ENCODE peak calls at places on chromosomes 11 and 22, in nine cellular contexts. One of them, this sample, is unnamed.

GRCh38 chr22:45318168-45318557 is 8.4 kb downstream of the FAM118A start:
- DNase-seq in fibroblast of lung: peak; percentile 93
- DNase-seq in DND-41: peak; percentile 74
- DNase-seq in MM.1S: peak; percentile 34
- DNase-seq in colonic mucosa: peak; percentile 73
- DNase-seq in H9: no peak
- DNase-seq in IMR-90: peak; percentile 97
- DNase-seq in adipocyte: peak; percentile 94
- DNase-seq in Karpas-422: peak; percentile 77
- DNase-seq in this sample: no peak

GRCh38 chr11:124442847-124443246 is 2.6 kb downstream of the OR8B8 start:
- DNase-seq in DND-41: no peak
- DNase-seq in Karpas-422: no peak
- DNase-seq in H9: no peak
- DNase-seq in IMR-90: no peak
- DNase-seq in fibroblast of lung: no peak
- DNase-seq in MM.1S: no peak
- DNase-seq in colonic mucosa: no peak
- DNase-seq in adipocyte: no peak
- DNase-seq in this sample: no peak

GRCh38 chr22:31148516-31148915 is 8.2 kb upstream of the PLA2G3 start:
- DNase-seq in colonic mucosa: no peak
- DNase-seq in fibroblast of lung: peak; percentile 54
- DNase-seq in adipocyte: peak; percentile 52
- DNase-seq in DND-41: no peak
- DNase-seq in H9: no peak
- DNase-seq in IMR-90: peak; percentile 35
- DNase-seq in MM.1S: no peak
- DNase-seq in Karpas-422: no peak
- DNase-seq in this sample: no peak

GRCh38 chr11:61543606-61544306 is 35.2 kb downstream of the LRRC10B start:
- DNase-seq in MM.1S: no peak
- DNase-seq in adipocyte: peak; percentile 28
- DNase-seq in Karpas-422: no peak
- DNase-seq in H9: no peak
- DNase-seq in fibroblast of lung: peak; percentile 82
- DNase-seq in IMR-90: peak; percentile 57
- DNase-seq in colonic mucosa: no peak
- DNase-seq in DND-41: no peak
- DNase-seq in this sample: no peak

GRCh38 chr11:2892215-2893020 is 6.8 kb upstream of the CDKN1C start:
- DNase-seq in Karpas-422: peak; percentile 76
- DNase-seq in MM.1S: peak; percentile 53
- DNase-seq in fibroblast of lung: peak; percentile 70
- DNase-seq in adipocyte: peak; percentile 67
- DNase-seq in H9: peak; percentile 88
- DNase-seq in IMR-90: peak; percentile 50
- DNase-seq in DND-41: peak; percentile 93
- DNase-seq in colonic mucosa: peak; percentile 72
- DNase-seq in this sample: peak; percentile 93

GRCh38 chr11:119195680-119196079 is 10.4 kb downstream of the NHERF4 start:
- DNase-seq in fibroblast of lung: peak; percentile 50
- DNase-seq in adipocyte: peak; percentile 63
- DNase-seq in colonic mucosa: peak; percentile 61
- DNase-seq in IMR-90: peak; percentile 58
- DNase-seq in MM.1S: no peak
- DNase-seq in Karpas-422: no peak
- DNase-seq in DND-41: no peak
- DNase-seq in H9: peak; percentile 96
- DNase-seq in this sample: peak; percentile 97

GRCh38 chr22:44448271-44448780 is 49.7 kb downstream of the RTL6 start:
- DNase-seq in Karpas-422: peak; percentile 27
- DNase-seq in MM.1S: no peak
- DNase-seq in colonic mucosa: no peak
- DNase-seq in IMR-90: peak; percentile 94
- DNase-seq in DND-41: no peak
- DNase-seq in adipocyte: peak; percentile 97
- DNase-seq in fibroblast of lung: peak; percentile 90
- DNase-seq in H9: no peak
- DNase-seq in this sample: peak; percentile 34

GRCh38 chr11:45035440-45035839 is 84.8 kb upstream of the TP53I11 start:
- DNase-seq in DND-41: no peak
- DNase-seq in colonic mucosa: no peak
- DNase-seq in MM.1S: no peak
- DNase-seq in Karpas-422: no peak
- DNase-seq in H9: no peak
- DNase-seq in adipocyte: no peak
- DNase-seq in fibroblast of lung: no peak
- DNase-seq in IMR-90: no peak
- DNase-seq in this sample: no peak

GRCh38 chr11:1458340-1459218 is 28.0 kb downstream of the MOB2 start:
- DNase-seq in IMR-90: peak; percentile 2
- DNase-seq in Karpas-422: peak; percentile 57
- DNase-seq in MM.1S: no peak
- DNase-seq in colonic mucosa: peak; percentile 80
- DNase-seq in H9: peak; percentile 70
- DNase-seq in fibroblast of lung: peak; percentile 80
- DNase-seq in adipocyte: peak; percentile 10
- DNase-seq in DND-41: no peak
- DNase-seq in this sample: peak; percentile 78

GRCh38 chr11:69137148-69137844 is 18.4 kb upstream of the SMIM38 start:
- DNase-seq in MM.1S: no peak
- DNase-seq in DND-41: no peak
- DNase-seq in H9: no peak
- DNase-seq in adipocyte: no peak
- DNase-seq in IMR-90: no peak
- DNase-seq in Karpas-422: no peak
- DNase-seq in fibroblast of lung: no peak
- DNase-seq in colonic mucosa: no peak
- DNase-seq in this sample: no peak

GRCh38 chr11:64364435-64364834 is 5.5 kb downstream of the RPS6KA4 start:
- DNase-seq in fibroblast of lung: no peak
- DNase-seq in adipocyte: no peak
- DNase-seq in H9: no peak
- DNase-seq in DND-41: no peak
- DNase-seq in colonic mucosa: no peak
- DNase-seq in IMR-90: no peak
- DNase-seq in Karpas-422: peak; percentile 36
- DNase-seq in MM.1S: no peak
- DNase-seq in this sample: no peak

GRCh38 chr22:50600541-50600940 is at the start of gene MAPK8IP2:
- DNase-seq in colonic mucosa: no peak
- DNase-seq in DND-41: no peak
- DNase-seq in Karpas-422: no peak
- DNase-seq in MM.1S: no peak
- DNase-seq in fibroblast of lung: no peak
- DNase-seq in H9: no peak
- DNase-seq in IMR-90: no peak
- DNase-seq in adipocyte: peak; percentile 20
- DNase-seq in this sample: peak; percentile 55

GRCh38 chr11:8867856-8868705 is 42.9 kb upstream of the AKIP1 start:
- DNase-seq in MM.1S: no peak
- DNase-seq in IMR-90: peak; percentile 63
- DNase-seq in colonic mucosa: no peak
- DNase-seq in fibroblast of lung: peak; percentile 67
- DNase-seq in DND-41: no peak
- DNase-seq in Karpas-422: no peak
- DNase-seq in H9: no peak
- DNase-seq in adipocyte: peak; percentile 90
- DNase-seq in this sample: no peak

GRCh38 chr11:97814325-97814959 is 1206.3 kb upstream of the CNTN5 start:
- DNase-seq in MM.1S: no peak
- DNase-seq in Karpas-422: no peak
- DNase-seq in adipocyte: peak; percentile 7
- DNase-seq in IMR-90: no peak
- DNase-seq in fibroblast of lung: peak; percentile 8
- DNase-seq in colonic mucosa: no peak
- DNase-seq in H9: no peak
- DNase-seq in DND-41: no peak
- DNase-seq in this sample: no peak

GRCh38 chr22:45908961-45909360 is 68.0 kb downstream of the WNT7B start:
- DNase-seq in DND-41: no peak
- DNase-seq in colonic mucosa: no peak
- DNase-seq in adipocyte: no peak
- DNase-seq in H9: no peak
- DNase-seq in fibroblast of lung: no peak
- DNase-seq in Karpas-422: no peak
- DNase-seq in IMR-90: no peak
- DNase-seq in MM.1S: no peak
- DNase-seq in this sample: no peak

GRCh38 chr22:36417281-36417686 is 29.5 kb upstream of the MYH9 start:
- DNase-seq in colonic mucosa: peak; percentile 88
- DNase-seq in IMR-90: peak; percentile 73
- DNase-seq in DND-41: peak; percentile 13
- DNase-seq in Karpas-422: no peak
- DNase-seq in H9: no peak
- DNase-seq in adipocyte: no peak
- DNase-seq in MM.1S: peak; percentile 92
- DNase-seq in fibroblast of lung: peak; percentile 38
- DNase-seq in this sample: peak; percentile 61

GRCh38 chr11:64095949-64096348 is 60.2 kb downstream of the FLRT1 start:
- DNase-seq in adipocyte: no peak
- DNase-seq in MM.1S: no peak
- DNase-seq in IMR-90: no peak
- DNase-seq in H9: no peak
- DNase-seq in colonic mucosa: no peak
- DNase-seq in fibroblast of lung: no peak
- DNase-seq in Karpas-422: no peak
- DNase-seq in DND-41: no peak
- DNase-seq in this sample: no peak

GRCh38 chr11:131868769-131869482 is 498.5 kb downstream of the NTM start:
- DNase-seq in H9: no peak
- DNase-seq in fibroblast of lung: no peak
- DNase-seq in DND-41: no peak
- DNase-seq in MM.1S: no peak
- DNase-seq in colonic mucosa: no peak
- DNase-seq in IMR-90: peak; percentile 41
- DNase-seq in adipocyte: no peak
- DNase-seq in Karpas-422: no peak
- DNase-seq in this sample: no peak

GRCh38 chr11:67483498-67483798 is 622 bp downstream of the AIP start:
- DNase-seq in Karpas-422: no peak
- DNase-seq in H9: no peak
- DNase-seq in DND-41: no peak
- DNase-seq in fibroblast of lung: no peak
- DNase-seq in MM.1S: no peak
- DNase-seq in adipocyte: no peak
- DNase-seq in IMR-90: no peak
- DNase-seq in colonic mucosa: no peak
- DNase-seq in this sample: no peak
- H3K9ac ChIP-seq in Karpas-422: peak overlapping the region; percentile 70
- H3K9ac ChIP-seq in H9: no peak overlapping the region
- H3K9ac ChIP-seq in DND-41: peak overlapping the region; percentile 95
- H3K9ac ChIP-seq in fibroblast of lung: peak overlapping the region; percentile 54
- H3K9ac ChIP-seq in MM.1S: no peak overlapping the region
- H3K9ac ChIP-seq in adipocyte: peak overlapping the region; percentile 92
- H3K9ac ChIP-seq in IMR-90: no peak overlapping the region
- H3K9ac ChIP-seq in colonic mucosa: peak overlapping the region; percentile 67
- H3K9ac ChIP-seq in this sample: no peak overlapping the region

GRCh38 chr22:37629928-37630327 is 9.5 kb upstream of the SH3BP1 start:
- DNase-seq in colonic mucosa: no peak
- DNase-seq in Karpas-422: no peak
- DNase-seq in adipocyte: no peak
- DNase-seq in IMR-90: no peak
- DNase-seq in fibroblast of lung: no peak
- DNase-seq in MM.1S: no peak
- DNase-seq in H9: no peak
- DNase-seq in DND-41: no peak
- DNase-seq in this sample: no peak
- H3K9ac ChIP-seq in colonic mucosa: no peak overlapping the region
- H3K9ac ChIP-seq in Karpas-422: no peak overlapping the region
- H3K9ac ChIP-seq in adipocyte: no peak overlapping the region
- H3K9ac ChIP-seq in IMR-90: no peak overlapping the region
- H3K9ac ChIP-seq in fibroblast of lung: no peak overlapping the region
- H3K9ac ChIP-seq in MM.1S: no peak overlapping the region
- H3K9ac ChIP-seq in H9: no peak overlapping the region
- H3K9ac ChIP-seq in DND-41: no peak overlapping the region
- H3K9ac ChIP-seq in this sample: no peak overlapping the region

GRCh38 chr11:73866586-73866996 is 10.1 kb downstream of the COA4 start:
- DNase-seq in DND-41: no peak
- DNase-seq in H9: no peak
- DNase-seq in IMR-90: peak; percentile 93
- DNase-seq in Karpas-422: no peak
- DNase-seq in MM.1S: no peak
- DNase-seq in fibroblast of lung: peak; percentile 94
- DNase-seq in adipocyte: peak; percentile 69
- DNase-seq in colonic mucosa: no peak
- DNase-seq in this sample: no peak
- H3K9ac ChIP-seq in DND-41: no peak overlapping the region
- H3K9ac ChIP-seq in H9: no peak overlapping the region
- H3K9ac ChIP-seq in IMR-90: no peak overlapping the region
- H3K9ac ChIP-seq in Karpas-422: no peak overlapping the region
- H3K9ac ChIP-seq in MM.1S: no peak overlapping the region
- H3K9ac ChIP-seq in fibroblast of lung: no peak overlapping the region
- H3K9ac ChIP-seq in adipocyte: no peak overlapping the region
- H3K9ac ChIP-seq in colonic mucosa: no peak overlapping the region
- H3K9ac ChIP-seq in this sample: no peak overlapping the region

GRCh38 chr11:120431633-120432032 is 79.9 kb upstream of the GRIK4 start:
- DNase-seq in adipocyte: peak; percentile 54
- DNase-seq in fibroblast of lung: peak; percentile 69
- DNase-seq in MM.1S: peak; percentile 24
- DNase-seq in Karpas-422: no peak
- DNase-seq in H9: peak; percentile 33
- DNase-seq in IMR-90: peak; percentile 72
- DNase-seq in colonic mucosa: no peak
- DNase-seq in DND-41: no peak
- DNase-seq in this sample: peak; percentile 51
- H3K9ac ChIP-seq in adipocyte: peak overlapping the region; percentile 66
- H3K9ac ChIP-seq in fibroblast of lung: no peak overlapping the region
- H3K9ac ChIP-seq in MM.1S: no peak overlapping the region
- H3K9ac ChIP-seq in Karpas-422: no peak overlapping the region
- H3K9ac ChIP-seq in H9: no peak overlapping the region
- H3K9ac ChIP-seq in IMR-90: peak overlapping the region; percentile 87
- H3K9ac ChIP-seq in colonic mucosa: no peak overlapping the region
- H3K9ac ChIP-seq in DND-41: no peak overlapping the region
- H3K9ac ChIP-seq in this sample: no peak overlapping the region

DNA sequence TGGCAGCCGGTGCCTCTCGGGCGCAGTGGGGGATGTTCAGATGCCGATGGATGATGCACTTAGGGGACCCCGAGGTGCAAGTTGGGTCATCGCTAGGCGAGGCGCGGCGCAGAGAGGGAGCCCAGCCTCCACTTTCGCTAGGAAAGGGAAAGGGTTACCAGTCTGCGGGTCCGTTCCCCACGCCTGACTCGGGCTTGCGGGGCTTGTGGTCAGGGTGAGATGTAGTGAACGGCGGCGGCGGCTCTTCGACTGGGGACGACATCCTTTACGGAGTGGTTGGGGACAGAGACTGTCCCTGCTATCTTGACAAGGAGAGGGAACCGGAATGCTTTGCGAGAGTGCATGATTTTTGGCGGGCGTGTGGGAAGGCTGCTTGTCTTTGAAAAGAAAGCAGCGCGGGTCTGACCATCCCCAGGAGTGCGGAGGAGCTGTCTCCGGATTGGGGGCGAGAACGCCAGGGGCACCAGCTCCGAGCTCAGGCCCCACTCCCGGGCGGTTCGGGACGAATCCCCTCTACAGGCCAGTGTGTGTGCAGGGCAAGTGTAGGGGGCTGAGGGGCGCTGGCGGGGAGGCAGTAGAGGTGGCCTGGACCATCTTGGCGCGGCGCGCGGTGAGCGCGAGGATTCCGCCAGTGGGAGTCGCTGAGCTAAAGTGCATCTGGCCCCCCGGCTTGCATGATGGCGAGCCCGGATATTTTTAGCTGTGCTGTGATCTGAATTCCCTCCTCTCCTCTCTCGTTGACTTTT is 1.1 kb downstream of the FAT3 start:
- DNase-seq in DND-41: no peak
- DNase-seq in colonic mucosa: peak; percentile 17
- DNase-seq in IMR-90: no peak
- DNase-seq in adipocyte: peak; percentile 5
- DNase-seq in MM.1S: no peak
- DNase-seq in Karpas-422: no peak
- DNase-seq in H9: peak; percentile 64
- DNase-seq in fibroblast of lung: peak; percentile 34
- DNase-seq in this sample: peak; percentile 85
- H3K9ac ChIP-seq in DND-41: no peak overlapping the region
- H3K9ac ChIP-seq in colonic mucosa: no peak overlapping the region
- H3K9ac ChIP-seq in IMR-90: no peak overlapping the region
- H3K9ac ChIP-seq in adipocyte: no peak overlapping the region
- H3K9ac ChIP-seq in MM.1S: no peak overlapping the region
- H3K9ac ChIP-seq in Karpas-422: no peak overlapping the region
- H3K9ac ChIP-seq in H9: peak overlapping the region; percentile 3
- H3K9ac ChIP-seq in fibroblast of lung: peak overlapping the region; percentile 13
- H3K9ac ChIP-seq in this sample: peak overlapping the region; percentile 26

This sample was measured in endodermal cell.